ENCODE peak calls at places on chromosome 2, in six cellular contexts. Z is GM03348, S is RKO, J is A172, R is EH, W is EL. O is an unnamed sample.

GRCh38 chr2:23286765-23287155 is 98.2 kb upstream of the KLHL29 start:
- DNase-seq in Z (peak; percentile 81), J (peak; percentile 40), W (peak; percentile 82), R (peak; percentile 93), S (peak; percentile 32), O (peak; percentile 70)

GRCh38 chr2:71796174-71796592 is 342.8 kb downstream of the DYSF start:
- DNase-seq in J (peak; percentile 89), W (peak; percentile 87), Z (peak; percentile 83), R (peak; percentile 91), S (peak; percentile 32), O (no peak)

GRCh38 chr2:65316072-65316471 is 88.4 kb downstream of the ACTR2 start:
- DNase-seq in Z (peak; percentile 86), R (no peak), S (no peak), W (no peak), J (no peak), O (peak; percentile 76)

GRCh38 chr2:231800493-231801091 is 14.3 kb downstream of the COPS7B start:
- DNase-seq in R (peak; percentile 50), Z (peak; percentile 67), W (peak; percentile 37), S (peak; percentile 30), J (no peak), O (peak; percentile 30)

GRCh38 chr2:111626862-111627163 is 257.2 kb downstream of the ANAPC1 start:
- DNase-seq in W (no peak), S (no peak), Z (no peak), J (no peak), R (no peak), O (no peak)

GRCh38 chr2:107276034-107276433 is 390.1 kb upstream of the ST6GAL2 start:
- DNase-seq in Z (no peak), R (no peak), W (peak; percentile 2), J (no peak), S (no peak), O (no peak)

GRCh38 chr2:160425394-160425793 is 68.2 kb downstream of the RBMS1 start:
- DNase-seq in J (no peak), Z (no peak), R (peak; percentile 62), W (peak; percentile 26), S (no peak), O (no peak)

GRCh38 chr2:206084468-206084869 is 1.5 kb downstream of the INO80D start:
- DNase-seq in Z (peak; percentile 87), R (peak; percentile 92), J (peak; percentile 86), W (peak; percentile 90), S (peak; percentile 91), O (peak; percentile 65)

GRCh38 chr2:26913599-26914285 is 56.7 kb upstream of the MAPRE3 start:
- DNase-seq in W (peak; percentile 26), J (no peak), R (peak; percentile 62), Z (peak; percentile 50), S (no peak), O (no peak)

GRCh38 chr2:135839713-135840112 is 2.7 kb upstream of the LCT start:
- DNase-seq in W (peak; percentile 77), S (no peak), R (peak; percentile 93), Z (peak; percentile 87), J (no peak), O (no peak)

GRCh38 chr2:14616342-14616741 is 16.2 kb upstream of the LRATD1 start:
- DNase-seq in S (no peak), R (no peak), W (no peak), Z (no peak), J (peak; percentile 26), O (no peak)

GRCh38 chr2:10497797-10498251 is 49.7 kb upstream of the ODC1 start:
- DNase-seq in W (peak; percentile 88), Z (peak; percentile 94), R (peak; percentile 82), J (peak; percentile 95), S (peak; percentile 94), O (peak; percentile 84)

GRCh38 chr2:72921088-72921851 is 4.0 kb downstream of the EMX1 start:
- DNase-seq in R (no peak), Z (no peak), J (no peak), W (no peak), S (no peak), O (no peak)

GRCh38 chr2:28613616-28614501 is 118.0 kb downstream of the PLB1 start:
- DNase-seq in J (peak; percentile 45), S (no peak), Z (no peak), R (no peak), W (peak; percentile 41), O (no peak)

GRCh38 chr2:222024934-222025890 is 273.6 kb downstream of the PAX3 start:
- DNase-seq in R (peak; percentile 52), J (peak; percentile 54), S (peak; percentile 23), Z (peak; percentile 46), W (peak; percentile 49), O (no peak)

GRCh38 chr2:121727332-121727731 is 9.3 kb downstream of the NIFK start:
- DNase-seq in Z (no peak), J (no peak), R (no peak), W (no peak), S (no peak), O (no peak)

GRCh38 chr2:216849987-216850386 is 9.9 kb downstream of the TNP1 start:
- DNase-seq in W (no peak), S (no peak), R (no peak), Z (no peak), J (no peak), O (peak; percentile 42)

GRCh38 chr2:171958475-171958874 is 36.2 kb downstream of the HAT1 start:
- DNase-seq in J (peak; percentile 5), W (peak; percentile 72), R (peak; percentile 81), Z (peak; percentile 60), S (peak; percentile 44), O (no peak)

GRCh38 chr2:20514596-20515269 is 67.9 kb downstream of the RHOB start:
- DNase-seq in S (peak; percentile 91), W (peak; percentile 97), Z (peak; percentile 95), R (peak; percentile 96), J (peak; percentile 97), O (peak; percentile 71)

GRCh38 chr2:140506606-140507005 is 1624.2 kb downstream of the LRP1B start:
- DNase-seq in Z (no peak), J (peak; percentile 45), R (peak; percentile 33), S (peak; percentile 40), W (no peak), O (no peak)